ENCODE peak calls at places on chromosomes 3 and 15, in eight cellular contexts. V is choroid plexus epithelial cell, X is body of pancreas, L is stomach, I is fibroblast of villous mesenchyme, H is endodermal cell, B is cardiac fibroblast, W is tibial artery. D is an unnamed sample.

GRCh38 chr15:74889882-74890768 is at the start of gene MPI:
- DNase-seq in V (peak; percentile 76), B (peak; percentile 80), L (peak; percentile 87), W (peak; percentile 85), I (peak; percentile 74), H (peak; percentile 96), X (peak; percentile 83), D (no peak)

GRCh38 chr15:26128611-26129140 is 265.5 kb upstream of the ATP10A start:
- DNase-seq in H (no peak), X (peak; percentile 46), W (no peak), B (no peak), I (no peak), V (no peak), L (no peak), D (no peak)

GRCh38 chr3:134761213-134761612 is 33.8 kb upstream of the EPHB1 start:
- DNase-seq in I (no peak), X (no peak), W (no peak), B (no peak), V (no peak), L (no peak), H (no peak), D (no peak)

GRCh38 chr15:71329041-71329440 is 213.8 kb downstream of the THSD4 start:
- DNase-seq in B (peak; percentile 57), I (peak; percentile 58), X (peak; percentile 41), H (no peak), L (no peak), W (peak; percentile 31), V (peak; percentile 55), D (no peak)

GRCh38 chr15:67554580-67554979 is 12.1 kb downstream of the MAP2K5 start:
- DNase-seq in L (no peak), W (no peak), H (no peak), X (no peak), B (no peak), V (no peak), I (no peak), D (no peak)

GRCh38 chr3:169628567-169628966 is 34.9 kb downstream of the MECOM start:
- DNase-seq in B (no peak), I (no peak), H (no peak), V (no peak), X (no peak), W (no peak), L (no peak), D (no peak)

GRCh38 chr15:73956276-73957086 is 30.2 kb downstream of the LOXL1 start:
- DNase-seq in X (peak; percentile 20), L (peak; percentile 57), H (no peak), I (peak; percentile 70), W (peak; percentile 60), B (peak; percentile 83), V (peak; percentile 83), D (peak; percentile 75)

GRCh38 chr3:14262212-14262611 is 83.6 kb downstream of the LSM3 start:
- DNase-seq in W (no peak), B (peak; percentile 37), I (no peak), L (no peak), V (no peak), H (no peak), X (no peak), D (no peak)

GRCh38 chr15:28984421-28985375 is 98.9 kb downstream of the APBA2 start:
- DNase-seq in H (peak; percentile 62), W (no peak), B (peak; percentile 60), X (no peak), L (no peak), V (peak; percentile 81), I (peak; percentile 54), D (no peak)

GRCh38 chr3:11452988-11453847 is 181.0 kb downstream of the ATG7 start:
- DNase-seq in I (peak; percentile 69), X (no peak), V (peak; percentile 75), B (peak; percentile 74), H (no peak), W (no peak), L (no peak), D (no peak)

GRCh38 chr3:50552598-50552997 is 14.9 kb downstream of the C3orf18 start:
- DNase-seq in L (no peak), I (no peak), B (no peak), W (no peak), X (no peak), H (no peak), V (no peak), D (no peak)

GRCh38 chr3:81910244-81910852 is 148.9 kb upstream of the GBE1 start:
- DNase-seq in X (peak; percentile 27), H (no peak), L (no peak), I (peak; percentile 39), W (no peak), B (peak; percentile 50), V (peak; percentile 62), D (no peak)

GRCh38 chr3:122609798-122610559 is 32.5 kb downstream of the PARP15 start:
- DNase-seq in B (peak; percentile 69), V (peak; percentile 88), I (peak; percentile 79), L (no peak), X (no peak), H (no peak), W (no peak), D (peak; percentile 45)

GRCh38 chr3:53513556-53514190 is 19.3 kb downstream of the CACNA1D start:
- DNase-seq in V (no peak), W (no peak), L (no peak), X (no peak), H (no peak), B (no peak), I (no peak), D (no peak)

GRCh38 chr3:36959821-36960220 is 15.0 kb upstream of the TRANK1 start:
- DNase-seq in I (no peak), H (no peak), L (no peak), X (no peak), B (no peak), W (no peak), V (no peak), D (no peak)

GRCh38 chr15:90915808-90916440 is 12.8 kb downstream of the MAN2A2 start:
- DNase-seq in X (peak; percentile 78), B (no peak), W (peak; percentile 43), L (peak; percentile 50), I (peak; percentile 32), V (peak; percentile 80), H (no peak), D (no peak)

GRCh38 chr15:42735382-42736165 is 1.4 kb downstream of the CDAN1 start:
- DNase-seq in W (no peak), I (no peak), L (no peak), V (no peak), X (no peak), H (peak; percentile 56), B (no peak), D (no peak)

GRCh38 chr3:14880486-14881179 is 61.9 kb downstream of the FGD5 start:
- DNase-seq in I (no peak), W (no peak), V (no peak), X (no peak), B (no peak), H (no peak), L (no peak), D (no peak)

GRCh38 chr15:62389887-62390792 is 225.1 kb upstream of the C2CD4B start:
- DNase-seq in V (peak; percentile 79), W (peak; percentile 43), H (peak; percentile 89), I (peak; percentile 78), X (peak; percentile 62), B (peak; percentile 79), L (peak; percentile 71), D (no peak)

GRCh38 chr3:156448300-156448699 is 106.6 kb downstream of the SSR3 start:
- DNase-seq in W (no peak), H (peak; percentile 82), X (no peak), V (peak; percentile 79), I (peak; percentile 51), B (peak; percentile 46), L (no peak), D (peak; percentile 5)

GRCh38 chr3:38627956-38628355 is 21.5 kb downstream of the SCN5A start:
- DNase-seq in L (no peak), V (peak; percentile 23), X (no peak), B (no peak), H (peak; percentile 95), I (peak; percentile 11), W (no peak), D (no peak)

GRCh38 chr3:174815750-174816149 is 43.4 kb upstream of the NAALADL2 start:
- DNase-seq in L (no peak), I (no peak), B (no peak), W (no peak), X (no peak), H (no peak), V (no peak), D (no peak)
- TF ChIP-seq CTCF in L (no peak), I (no peak), B (no peak), W (no peak), X (no peak), H (no peak), V (no peak), D (no peak)

GRCh38 chr3:130850846-130851245 is 43.0 kb upstream of the ATP2C1 start:
- DNase-seq in L (no peak), I (no peak), W (no peak), V (no peak), B (peak; percentile 18), X (no peak), H (no peak), D (no peak)
- H3K4me3 ChIP-seq in L (no peak overlapping the region), I (no peak overlapping the region), W (peak overlapping the region; percentile 48), V (no peak overlapping the region), B (no peak overlapping the region), X (no peak overlapping the region), H (no peak overlapping the region), D (no peak overlapping the region)

GRCh38 chr3:35946857-35947514 is 307.7 kb downstream of the ARPP21 start:
- DNase-seq in X (peak; percentile 3), L (no peak), W (no peak), I (no peak), V (no peak), B (no peak), H (no peak), D (no peak)
- TF ChIP-seq CTCF in X (no peak), L (no peak), W (no peak), I (peak; percentile 3), V (no peak), B (no peak), H (peak; percentile 2), D (no peak)

GRCh38 chr3:129625071-129625874 is 18.8 kb upstream of the PLXND1 start:
- DNase-seq in H (peak; percentile 84), I (no peak), W (no peak), X (no peak), L (no peak), V (no peak), B (no peak), D (no peak)

GRCh38 chr3:129627350-129628168 is 21.1 kb upstream of the PLXND1 start:
- DNase-seq in V (peak; percentile 91), I (peak; percentile 88), W (peak; percentile 83), L (peak; percentile 65), H (peak; percentile 94), B (peak; percentile 89), X (peak; percentile 78), D (no peak)

GRCh38 chr3:129626744-129627349 is 20.4 kb upstream of the PLXND1 start:
- DNase-seq in I (peak; percentile 81), W (peak; percentile 92), V (peak; percentile 64), X (peak; percentile 95), L (peak; percentile 94), B (peak; percentile 92), H (peak; percentile 96), D (no peak)

GRCh38 chr3:129629011-129629410 is 22.5 kb upstream of the PLXND1 start:
- DNase-seq in B (no peak), H (peak; percentile 39), X (no peak), L (no peak), I (no peak), W (no peak), V (no peak), D (no peak)

DNA sequence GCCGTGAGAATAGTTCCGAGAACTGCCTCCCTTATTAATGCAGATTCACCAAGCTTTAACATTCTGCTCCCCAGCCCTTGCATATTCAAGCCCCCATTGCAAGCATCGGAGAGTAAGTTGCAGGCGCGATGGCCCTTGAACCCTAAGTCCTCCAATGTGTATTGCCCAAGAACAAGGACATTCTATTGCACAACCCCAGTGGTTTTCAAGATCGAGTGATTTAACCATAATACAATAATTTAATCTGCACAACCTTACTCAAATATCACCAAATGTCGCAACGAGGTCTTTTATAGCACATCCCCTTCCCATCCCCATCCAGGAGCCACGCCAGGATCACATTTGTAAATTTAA is 21.7 kb upstream of the PLXND1 start:
- DNase-seq in W (no peak), L (no peak), B (no peak), I (peak; percentile 85), V (no peak), H (no peak), X (no peak), D (no peak)
- H3K4me3 ChIP-seq in W (peak overlapping the region; percentile 65), L (peak overlapping the region; percentile 53), B (no peak overlapping the region), I (peak overlapping the region; percentile 2), V (peak overlapping the region; percentile 13), H (no peak overlapping the region), X (no peak overlapping the region), D (peak overlapping the region; percentile 46)